ENCODE peak calls at places on chromosomes 6 and 20, in four cellular contexts. R is CD4-positive, alpha-beta memory T cell; V is SJSA1; X is hepatocyte. P is an unnamed sample. For H3K4me1 and H3K27me3, the result is how much of the 10 kb centered on the place peaks cover.

GRCh38 chr6:89353702-89354392 is 1.3 kb upstream of the UBE2J1 start:
- DNase-seq in R (no peak), V (no peak), X (no peak), P (no peak)

GRCh38 chr6:13980534-13980933 is 55.8 kb downstream of the RNF182 start:
- DNase-seq in R (no peak), V (no peak), X (no peak), P (no peak)

GRCh38 chr6:111685506-111685905 is 79.8 kb upstream of the TRAF3IP2 start:
- DNase-seq in R (no peak), V (no peak), X (no peak), P (no peak)

GRCh38 chr6:128806274-128806673 is 76.7 kb upstream of the LAMA2 start:
- DNase-seq in R (no peak), V (no peak), X (no peak), P (no peak)

GRCh38 chr6:133814797-133815196 is 74.1 kb upstream of the TCF21 start:
- DNase-seq in R (no peak), V (no peak), X (no peak), P (no peak)

GRCh38 chr20:48789781-48790544 is 37.8 kb downstream of the PREX1 start:
- DNase-seq in R (no peak), V (no peak), X (no peak), P (no peak)

GRCh38 chr6:94501546-94501945 is 1075.8 kb upstream of the MANEA start:
- DNase-seq in R (no peak), V (no peak), X (peak), P (no peak)

GRCh38 chr6:7561153-7561964 is 19.9 kb downstream of the DSP start:
- DNase-seq in R (no peak), V (no peak), X (peak), P (no peak)

GRCh38 chr6:42046491-42047219 is 3.7 kb upstream of the TAF8 start:
- DNase-seq in R (no peak), V (no peak), X (peak), P (no peak)

GRCh38 chr6:41696788-41697187 is 38.6 kb downstream of the TFEB start:
- DNase-seq in R (no peak), V (no peak), X (no peak), P (no peak)

GRCh38 chr20:45416917-45417316 is 976 bp downstream of the PIGT start:
- DNase-seq in R (no peak), V (no peak), X (no peak), P (no peak)

GRCh38 chr20:41232971-41233926 is 84.3 kb downstream of the ZHX3 start:
- DNase-seq in R (no peak), V (no peak), X (peak), P (no peak)

GRCh38 chr6:71031912-71032311 is 75.1 kb upstream of the B3GAT2 start:
- DNase-seq in R (no peak), V (no peak), X (peak), P (no peak)

GRCh38 chr6:126094411-126094810 is 108.1 kb downstream of the TRMT11 start:
- DNase-seq in R (no peak), V (no peak), X (no peak), P (no peak)

GRCh38 chr6:27592481-27593199 is 119.7 kb upstream of the ZNF184 start:
- DNase-seq in R (peak), V (no peak), X (peak), P (peak)

GRCh38 chr6:7087066-7087465 is 20.7 kb upstream of the RREB1 start:
- DNase-seq in R (no peak), V (no peak), X (no peak), P (no peak)

GRCh38 chr20:1660263-1660662 is 2.7 kb upstream of the SIRPG start:
- DNase-seq in R (peak), V (no peak), X (no peak), P (peak)
- H3K4me1 ChIP-seq in R (half or more), V (under half), X (under half), P (half or more)

DNA sequence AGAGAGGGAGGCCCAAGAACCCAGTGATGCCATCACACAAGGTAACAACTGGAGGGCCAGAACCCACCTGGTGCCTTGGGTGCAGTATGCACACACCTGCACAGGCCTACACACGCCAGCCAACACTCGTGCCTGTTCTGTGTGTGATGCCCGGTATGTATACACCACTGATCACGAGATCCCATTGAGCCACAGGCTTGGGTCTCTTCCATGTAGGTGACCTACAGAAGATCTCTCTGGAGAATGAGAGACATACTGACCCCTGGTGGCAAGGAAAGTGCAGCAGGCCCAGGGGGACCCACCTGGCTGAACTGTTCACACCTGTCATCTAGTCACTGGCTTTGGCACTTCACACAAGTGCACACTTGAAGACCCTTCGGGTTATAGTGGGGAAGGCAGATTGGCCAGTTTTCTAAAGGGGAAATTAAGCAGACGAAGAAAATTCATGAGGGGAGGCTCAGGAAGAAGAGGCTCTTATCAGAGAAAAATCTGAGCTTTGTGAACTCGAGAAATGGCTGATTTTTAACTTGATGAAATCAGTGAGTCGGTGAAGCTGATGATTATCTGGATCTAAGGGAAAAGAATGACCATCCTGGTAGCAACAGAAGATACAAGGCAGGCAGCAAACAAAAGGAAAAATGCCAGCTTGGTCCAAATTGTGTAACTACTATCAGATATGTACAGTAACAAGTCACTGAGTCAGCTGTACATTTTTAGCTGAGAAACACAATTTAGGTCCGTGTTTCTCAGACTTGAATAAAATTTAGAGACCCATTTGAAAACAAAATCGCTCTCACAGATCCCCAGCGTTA is 69.1 kb upstream of the PBOV1 start:
- DNase-seq in R (peak), V (no peak), X (peak), P (peak)
- H3K27ac ChIP-seq in R (no peak), V (peak), X (no peak), P (no peak)

DNA sequence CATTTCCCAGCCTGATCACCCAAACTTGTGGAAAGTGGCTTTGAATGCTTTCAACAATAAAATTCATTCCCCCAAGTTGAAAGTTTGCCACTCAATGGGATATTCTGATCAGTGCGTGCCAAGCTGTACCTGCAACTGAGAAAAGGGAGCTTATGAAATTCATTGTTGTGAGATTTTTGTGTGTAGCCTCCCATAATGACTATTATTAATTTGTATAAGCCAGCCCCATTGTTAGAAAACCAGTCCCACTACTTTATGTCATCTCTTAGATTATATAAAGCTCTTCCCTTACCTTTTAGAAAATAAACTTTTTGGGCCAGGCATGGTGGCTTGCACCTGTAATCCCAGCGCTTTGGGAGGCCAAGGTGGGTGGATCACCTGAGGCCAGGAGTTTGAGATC is 15.9 kb downstream of the IL20RA start:
- DNase-seq in R (no peak), V (no peak), X (no peak), P (no peak)
- H3K27me3 ChIP-seq in R (under half), V (under half), X (under half), P (under half)

GRCh38 chr20:57621426-57622200 is 1.4 kb upstream of the ZBP1 start:
- DNase-seq in R (no peak), V (no peak), X (no peak), P (no peak)
- H3K4me1 ChIP-seq in R (half or more), V (under half), X (under half), P (half or more)

DNA sequence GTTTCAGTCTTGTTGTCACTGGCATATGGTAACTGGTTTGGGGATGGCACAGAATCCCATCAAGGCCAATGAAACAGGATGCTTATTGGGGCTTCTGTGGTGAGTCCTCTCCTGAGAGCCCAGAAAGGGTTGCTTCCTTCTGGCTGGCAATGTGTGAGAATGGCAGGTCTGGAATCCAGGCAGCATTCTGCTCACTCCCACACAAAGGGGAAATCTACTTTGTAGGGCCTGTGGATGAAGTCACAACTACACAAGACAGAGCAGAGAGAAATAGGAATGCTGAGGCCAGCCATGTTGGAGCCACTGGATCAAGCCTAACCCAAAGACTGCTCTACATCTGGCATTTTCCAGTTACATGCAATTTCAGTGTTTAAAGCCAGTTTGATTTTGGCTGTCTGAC is 15.7 kb downstream of the PLAGL2 start:
- DNase-seq in R (no peak), V (no peak), X (no peak), P (no peak)
- H3K27ac ChIP-seq in R (no peak), V (no peak), X (peak), P (peak)

GRCh38 chr6:39495023-39495422 is 172.5 kb upstream of the KCNK16 start:
- DNase-seq in R (no peak), V (no peak), X (no peak), P (no peak)
- H3K27me3 ChIP-seq in R (under half), V (under half), X (under half), P (under half)

GRCh38 chr20:24960861-24961260 is 11.8 kb downstream of the CST7 start:
- DNase-seq in R (peak), V (no peak), X (no peak), P (no peak)
- H3K4me1 ChIP-seq in R (under half), V (under half), X (under half), P (under half)

DNA sequence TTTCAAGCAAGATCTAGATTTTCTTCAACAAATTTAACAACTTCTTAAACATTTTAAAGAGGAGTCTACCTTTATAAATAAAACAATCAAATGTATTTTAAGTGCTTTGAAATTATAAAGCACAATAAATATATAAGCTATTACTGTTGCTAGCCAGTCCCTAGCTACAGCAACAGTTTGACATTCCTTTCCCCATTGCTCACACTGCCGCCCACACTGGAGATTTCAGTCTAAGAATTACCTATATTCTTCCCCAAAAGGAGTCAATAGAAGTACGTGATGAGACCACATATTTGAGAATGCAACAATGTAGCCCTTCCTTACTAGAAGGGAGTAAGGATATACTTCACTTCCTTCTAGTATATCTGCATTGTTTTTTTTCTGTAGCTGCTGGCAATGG is 65.3 kb upstream of the RNF146 start:
- DNase-seq in R (no peak), V (no peak), X (no peak), P (no peak)
- H3K27ac ChIP-seq in R (no peak), V (no peak), X (no peak), P (no peak)

DNA sequence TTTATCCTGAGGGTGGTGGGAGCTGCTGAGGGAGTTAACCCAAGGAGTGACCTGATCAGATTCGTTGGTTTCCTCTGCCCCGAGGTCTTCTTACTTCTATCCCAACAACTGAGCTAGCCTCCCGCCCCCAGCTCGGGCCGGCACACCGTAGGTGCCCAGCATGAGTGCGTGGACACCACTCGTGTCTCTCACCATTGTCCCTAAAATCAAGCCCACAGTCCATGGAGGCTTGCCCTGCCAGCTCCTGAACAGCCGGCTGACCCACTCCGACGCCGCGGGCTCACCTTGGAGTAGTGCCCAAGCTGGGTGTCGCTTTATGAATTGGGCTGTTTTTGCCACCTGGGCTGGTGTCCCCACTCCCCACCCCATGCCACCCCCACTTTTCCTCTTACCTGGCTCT is 59.0 kb upstream of the CCDC167 start:
- DNase-seq in R (no peak), V (no peak), X (no peak), P (no peak)
- H3K27me3 ChIP-seq in R (under half), V (under half), X (under half), P (under half)

P was measured in CD4-positive, CD25-positive, alpha-beta regulatory T cell.